ENCODE peak calls at places on chromosomes 4 and X, in seven cellular contexts. One of them, this sample, is unnamed. For H3K9me3, the result is how much of the 10 kb centered on the place peaks cover.

GRCh38 chrX:118751950-118752783 is 24.8 kb downstream of the IL13RA1 start:
- DNase-seq in ovary: no peak
- DNase-seq in lower lobe of right lung: no peak
- DNase-seq in spleen: no peak
- DNase-seq in mesenchymal stem cell: no peak
- DNase-seq in adrenal gland: no peak
- DNase-seq in OCI-LY7: no peak
- DNase-seq in this sample: no peak

GRCh38 chr4:38678078-38678477 is 14.1 kb downstream of the KLF3 start:
- DNase-seq in mesenchymal stem cell: peak
- DNase-seq in spleen: no peak
- DNase-seq in ovary: no peak
- DNase-seq in lower lobe of right lung: no peak
- DNase-seq in OCI-LY7: no peak
- DNase-seq in adrenal gland: no peak
- DNase-seq in this sample: no peak

GRCh38 chr4:75769044-75769443 is 44.7 kb downstream of the USO1 start:
- DNase-seq in mesenchymal stem cell: peak
- DNase-seq in adrenal gland: no peak
- DNase-seq in OCI-LY7: no peak
- DNase-seq in ovary: no peak
- DNase-seq in spleen: no peak
- DNase-seq in lower lobe of right lung: no peak
- DNase-seq in this sample: no peak

GRCh38 chr4:140568507-140569306 is at the start of gene UCP1:
- DNase-seq in adrenal gland: no peak
- DNase-seq in ovary: peak
- DNase-seq in spleen: no peak
- DNase-seq in lower lobe of right lung: peak
- DNase-seq in mesenchymal stem cell: peak
- DNase-seq in OCI-LY7: no peak
- DNase-seq in this sample: no peak

GRCh38 chrX:24899391-24899790 is 116.4 kb downstream of the ARX start:
- DNase-seq in ovary: no peak
- DNase-seq in mesenchymal stem cell: no peak
- DNase-seq in adrenal gland: no peak
- DNase-seq in lower lobe of right lung: no peak
- DNase-seq in OCI-LY7: no peak
- DNase-seq in spleen: no peak
- DNase-seq in this sample: no peak

GRCh38 chrX:39816871-39817731 is 280.7 kb downstream of the BCOR start:
- DNase-seq in lower lobe of right lung: no peak
- DNase-seq in adrenal gland: no peak
- DNase-seq in mesenchymal stem cell: peak
- DNase-seq in ovary: peak
- DNase-seq in OCI-LY7: no peak
- DNase-seq in spleen: peak
- DNase-seq in this sample: no peak

GRCh38 chr4:122672091-122672490 is 51.2 kb upstream of the IL21 start:
- DNase-seq in mesenchymal stem cell: no peak
- DNase-seq in lower lobe of right lung: no peak
- DNase-seq in spleen: no peak
- DNase-seq in adrenal gland: no peak
- DNase-seq in ovary: no peak
- DNase-seq in OCI-LY7: no peak
- DNase-seq in this sample: no peak

GRCh38 chr4:40601641-40602040 is 28.0 kb downstream of the RBM47 start:
- DNase-seq in OCI-LY7: no peak
- DNase-seq in mesenchymal stem cell: no peak
- DNase-seq in lower lobe of right lung: peak
- DNase-seq in ovary: no peak
- DNase-seq in adrenal gland: no peak
- DNase-seq in spleen: no peak
- DNase-seq in this sample: no peak

GRCh38 chrX:139932077-139932900 is 564 bp downstream of the ATP11C start:
- DNase-seq in mesenchymal stem cell: peak
- DNase-seq in adrenal gland: peak
- DNase-seq in ovary: peak
- DNase-seq in lower lobe of right lung: peak
- DNase-seq in spleen: peak
- DNase-seq in OCI-LY7: peak
- DNase-seq in this sample: peak

DNA sequence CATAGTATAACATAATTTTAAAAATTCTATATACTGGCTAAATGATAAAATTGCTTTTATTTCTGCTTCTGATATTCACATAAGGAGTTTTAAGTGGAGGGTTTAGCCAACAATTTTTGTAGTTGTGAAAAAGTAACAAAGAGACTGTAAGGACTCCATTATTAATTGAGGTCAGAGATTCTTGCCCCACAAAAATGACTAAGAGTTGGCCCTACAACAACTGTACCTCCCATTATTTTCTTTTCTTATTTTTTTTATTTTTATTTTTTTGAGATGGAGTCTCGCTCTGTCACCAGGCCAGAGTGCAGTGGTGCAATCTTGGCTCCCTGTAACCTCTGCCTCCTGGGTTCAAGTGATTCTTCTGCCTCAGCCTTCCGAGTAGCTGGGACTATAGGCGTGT is 9.4 kb upstream of the ADH1B start:
- DNase-seq in lower lobe of right lung: no peak
- DNase-seq in mesenchymal stem cell: no peak
- DNase-seq in adrenal gland: no peak
- DNase-seq in OCI-LY7: no peak
- DNase-seq in ovary: no peak
- DNase-seq in spleen: no peak
- DNase-seq in this sample: no peak
- H3K9me3 ChIP-seq in lower lobe of right lung: under half
- H3K9me3 ChIP-seq in mesenchymal stem cell: under half
- H3K9me3 ChIP-seq in adrenal gland: under half
- H3K9me3 ChIP-seq in OCI-LY7: under half
- H3K9me3 ChIP-seq in ovary: under half
- H3K9me3 ChIP-seq in spleen: under half
- H3K9me3 ChIP-seq in this sample: under half

GRCh38 chr4:14125375-14126129 is 498.0 kb upstream of the BOD1L1 start:
- DNase-seq in mesenchymal stem cell: no peak
- DNase-seq in OCI-LY7: peak
- DNase-seq in adrenal gland: no peak
- DNase-seq in spleen: no peak
- DNase-seq in lower lobe of right lung: no peak
- DNase-seq in ovary: no peak
- DNase-seq in this sample: no peak
- H3K9me3 ChIP-seq in mesenchymal stem cell: under half
- H3K9me3 ChIP-seq in OCI-LY7: under half
- H3K9me3 ChIP-seq in adrenal gland: under half
- H3K9me3 ChIP-seq in spleen: under half
- H3K9me3 ChIP-seq in lower lobe of right lung: under half
- H3K9me3 ChIP-seq in ovary: under half
- H3K9me3 ChIP-seq in this sample: under half

GRCh38 chr4:10761903-10762302 is 77.3 kb upstream of the CLNK start:
- DNase-seq in adrenal gland: no peak
- DNase-seq in OCI-LY7: no peak
- DNase-seq in ovary: no peak
- DNase-seq in lower lobe of right lung: no peak
- DNase-seq in spleen: no peak
- DNase-seq in mesenchymal stem cell: no peak
- DNase-seq in this sample: no peak

GRCh38 chr4:10762541-10762940 is 78.0 kb upstream of the CLNK start:
- DNase-seq in ovary: no peak
- DNase-seq in mesenchymal stem cell: peak
- DNase-seq in OCI-LY7: no peak
- DNase-seq in adrenal gland: no peak
- DNase-seq in spleen: no peak
- DNase-seq in lower lobe of right lung: no peak
- DNase-seq in this sample: no peak

GRCh38 chr4:10765386-10765785 is 80.8 kb upstream of the CLNK start:
- DNase-seq in adrenal gland: no peak
- DNase-seq in spleen: no peak
- DNase-seq in lower lobe of right lung: no peak
- DNase-seq in OCI-LY7: no peak
- DNase-seq in ovary: no peak
- DNase-seq in mesenchymal stem cell: no peak
- DNase-seq in this sample: no peak
- H3K9me3 ChIP-seq in adrenal gland: under half
- H3K9me3 ChIP-seq in spleen: under half
- H3K9me3 ChIP-seq in lower lobe of right lung: under half
- H3K9me3 ChIP-seq in OCI-LY7: under half
- H3K9me3 ChIP-seq in ovary: under half
- H3K9me3 ChIP-seq in mesenchymal stem cell: under half
- H3K9me3 ChIP-seq in this sample: under half

DNA sequence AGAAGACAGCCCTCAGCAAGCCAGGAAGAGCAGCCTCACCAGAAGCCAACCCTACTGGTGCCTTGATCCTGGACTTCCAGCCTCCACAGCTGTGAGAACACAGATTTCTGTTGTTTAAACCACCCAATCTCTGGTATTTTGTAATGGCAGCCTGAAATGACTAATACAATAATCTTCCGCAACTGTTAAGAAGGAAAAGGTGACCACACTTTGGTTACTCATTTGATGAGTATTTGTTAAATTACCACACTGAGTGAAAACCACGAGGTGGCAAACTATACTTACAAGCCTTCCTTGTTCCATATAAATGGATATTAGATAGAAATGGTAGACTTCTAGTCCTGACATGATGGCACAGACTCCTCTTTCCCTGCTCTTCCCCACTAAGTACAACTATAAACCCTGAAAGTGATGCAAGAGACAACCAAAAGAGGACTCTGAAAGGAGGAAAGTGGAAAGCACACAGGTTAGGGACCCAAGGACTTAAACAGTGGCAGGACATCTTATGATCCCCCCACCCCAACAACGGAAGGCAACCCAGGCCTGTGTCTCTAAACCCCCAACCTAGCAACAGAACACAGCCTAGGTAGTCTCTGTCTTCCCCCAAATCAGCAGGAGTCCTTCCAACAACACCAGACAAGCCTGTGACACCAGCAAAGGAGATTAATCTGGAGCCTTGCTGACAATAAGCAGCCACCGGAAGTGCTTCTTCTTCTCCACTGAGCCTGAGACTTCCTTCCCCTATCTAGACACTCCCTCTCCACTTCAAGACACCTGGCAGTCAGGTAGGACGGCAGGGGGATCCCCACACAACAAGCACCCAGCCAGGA is 12.3 kb downstream of the ZNF182 start:
- DNase-seq in OCI-LY7: peak
- DNase-seq in ovary: no peak
- DNase-seq in spleen: no peak
- DNase-seq in adrenal gland: no peak
- DNase-seq in mesenchymal stem cell: peak
- DNase-seq in lower lobe of right lung: no peak
- DNase-seq in this sample: no peak
- H3K9me3 ChIP-seq in OCI-LY7: under half
- H3K9me3 ChIP-seq in ovary: under half
- H3K9me3 ChIP-seq in spleen: under half
- H3K9me3 ChIP-seq in adrenal gland: under half
- H3K9me3 ChIP-seq in mesenchymal stem cell: half or more
- H3K9me3 ChIP-seq in lower lobe of right lung: under half
- H3K9me3 ChIP-seq in this sample: under half

GRCh38 chrX:78957768-78958130 is 12.6 kb downstream of the P2RY10 start:
- DNase-seq in OCI-LY7: peak
- DNase-seq in lower lobe of right lung: no peak
- DNase-seq in spleen: no peak
- DNase-seq in ovary: no peak
- DNase-seq in adrenal gland: no peak
- DNase-seq in mesenchymal stem cell: no peak
- DNase-seq in this sample: no peak
- H3K9me3 ChIP-seq in OCI-LY7: under half
- H3K9me3 ChIP-seq in lower lobe of right lung: under half
- H3K9me3 ChIP-seq in spleen: under half
- H3K9me3 ChIP-seq in ovary: under half
- H3K9me3 ChIP-seq in adrenal gland: under half
- H3K9me3 ChIP-seq in mesenchymal stem cell: under half
- H3K9me3 ChIP-seq in this sample: under half